ENCODE peak calls at places on chromosome 17, in seven cellular contexts. R is Peyer's patch, K is spleen, L is H9, V is lower lobe of right lung, N is A549, W is endothelial cell of umbilical vein. I is an unnamed sample.

GRCh38 chr17:8867361-8867981 is at the start of gene PIK3R6:
- DNase-seq in R (no peak), K (no peak), L (peak; percentile 21), V (no peak), N (no peak), W (no peak), I (no peak)

GRCh38 chr17:16584273-16584995 is 15.4 kb upstream of the ZNF287 start:
- DNase-seq in R (peak; percentile 93), K (peak; percentile 95), L (peak; percentile 96), V (peak; percentile 96), N (peak; percentile 97), W (peak; percentile 89), I (peak; percentile 97)

GRCh38 chr17:82931696-82932060 is 91.9 kb upstream of the ZNF750 start:
- DNase-seq in R (no peak), K (no peak), L (no peak), V (no peak), N (no peak), W (no peak), I (peak; percentile 57)

GRCh38 chr17:63290784-63291183 is 155.3 kb downstream of the CYB561 start:
- DNase-seq in R (no peak), K (no peak), L (no peak), V (no peak), N (no peak), W (peak; percentile 28), I (no peak)

GRCh38 chr17:32276217-32276616 is 10.6 kb downstream of the RHBDL3 start:
- DNase-seq in R (no peak), K (no peak), L (no peak), V (no peak), N (no peak), W (no peak), I (no peak)

GRCh38 chr17:5826384-5826783 is 242.1 kb upstream of the NLRP1 start:
- DNase-seq in R (no peak), K (no peak), L (no peak), V (no peak), N (no peak), W (peak; percentile 88), I (no peak)

GRCh38 chr17:29241015-29241963 is 5.4 kb upstream of the CRYBA1 start:
- DNase-seq in R (no peak), K (no peak), L (peak; percentile 77), V (no peak), N (peak; percentile 97), W (peak; percentile 82), I (no peak)

GRCh38 chr17:74410001-74410443 is 21.9 kb upstream of the GPRC5C start:
- DNase-seq in R (no peak), K (no peak), L (peak; percentile 65), V (no peak), N (no peak), W (no peak), I (no peak)

GRCh38 chr17:11340798-11341197 is 99.8 kb downstream of the SHISA6 start:
- DNase-seq in R (no peak), K (no peak), L (no peak), V (no peak), N (no peak), W (no peak), I (no peak)

GRCh38 chr17:8849311-8850041 is 18.0 kb downstream of the PIK3R6 start:
- DNase-seq in R (no peak), K (no peak), L (no peak), V (no peak), N (no peak), W (no peak), I (no peak)

GRCh38 chr17:67245694-67246397 is 850 bp upstream of the HELZ start:
- DNase-seq in R (peak; percentile 83), K (peak; percentile 88), L (peak; percentile 90), V (peak; percentile 59), N (no peak), W (peak; percentile 12), I (peak; percentile 78)

GRCh38 chr17:83186751-83187421 is 107.5 kb downstream of the METRNL start:
- DNase-seq in R (no peak), K (no peak), L (peak; percentile 20), V (peak; percentile 11), N (no peak), W (no peak), I (no peak)

GRCh38 chr17:35731239-35731931 is at the start of gene RASL10B:
- DNase-seq in R (peak; percentile 69), K (no peak), L (peak; percentile 83), V (peak; percentile 60), N (no peak), W (peak; percentile 28), I (peak; percentile 82)

GRCh38 chr17:79851461-79851817 is 12.2 kb upstream of the CBX4 start:
- DNase-seq in R (peak; percentile 84), K (no peak), L (no peak), V (peak; percentile 73), N (no peak), W (no peak), I (peak; percentile 82)

GRCh38 chr17:78129385-78130079 is 977 bp upstream of the TMC6 start:
- DNase-seq in R (no peak), K (peak; percentile 90), L (no peak), V (no peak), N (no peak), W (no peak), I (no peak)

GRCh38 chr17:78988152-78988551 is 8.4 kb upstream of the LGALS3BP start:
- DNase-seq in R (no peak), K (no peak), L (no peak), V (no peak), N (no peak), W (peak; percentile 29), I (no peak)

GRCh38 chr17:10758062-10758461 is 28.2 kb upstream of the TMEM220 start:
- DNase-seq in R (no peak), K (no peak), L (no peak), V (no peak), N (no peak), W (no peak), I (no peak)

GRCh38 chr17:38476549-38476948 is 48.3 kb downstream of the ARHGAP23 start:
- DNase-seq in R (no peak), K (no peak), L (no peak), V (no peak), N (no peak), W (no peak), I (no peak)

GRCh38 chr17:60740584-60740983 is 62.9 kb downstream of the BCAS3 start:
- DNase-seq in R (no peak), K (no peak), L (no peak), V (no peak), N (no peak), W (no peak), I (no peak)

GRCh38 chr17:33854596-33854995 is 400.5 kb upstream of the CCL2 start:
- DNase-seq in R (no peak), K (no peak), L (no peak), V (no peak), N (no peak), W (no peak), I (no peak)

GRCh38 chr17:73166731-73167581 is 2.1 kb downstream of the SSTR2 start:
- DNase-seq in R (no peak), K (no peak), L (no peak), V (no peak), N (no peak), W (no peak), I (no peak)

GRCh38 chr17:5019475-5019956 is 15.7 kb downstream of the SLC52A1 start:
- DNase-seq in R (no peak), K (no peak), L (no peak), V (no peak), N (peak; percentile 43), W (no peak), I (no peak)

GRCh38 chr17:72591500-72592241 is 470.9 kb downstream of the SOX9 start:
- DNase-seq in R (peak; percentile 59), K (no peak), L (peak; percentile 63), V (peak; percentile 49), N (no peak), W (no peak), I (peak; percentile 73)

GRCh38 chr17:58156839-58157803 is 8.9 kb downstream of the OR4D1 start:
- DNase-seq in R (no peak), K (peak; percentile 80), L (peak; percentile 86), V (peak; percentile 51), N (peak; percentile 56), W (no peak), I (peak; percentile 66)

GRCh38 chr17:82497483-82498405 is 21.8 kb upstream of the FOXK2 start:
- DNase-seq in R (no peak), K (peak; percentile 85), L (no peak), V (peak; percentile 68), N (no peak), W (peak; percentile 51), I (no peak)

GRCh38 chr17:66829386-66829864 is 5.5 kb upstream of the CACNG5 start:
- DNase-seq in R (no peak), K (no peak), L (peak; percentile 89), V (no peak), N (no peak), W (peak; percentile 70), I (no peak)

DNA sequence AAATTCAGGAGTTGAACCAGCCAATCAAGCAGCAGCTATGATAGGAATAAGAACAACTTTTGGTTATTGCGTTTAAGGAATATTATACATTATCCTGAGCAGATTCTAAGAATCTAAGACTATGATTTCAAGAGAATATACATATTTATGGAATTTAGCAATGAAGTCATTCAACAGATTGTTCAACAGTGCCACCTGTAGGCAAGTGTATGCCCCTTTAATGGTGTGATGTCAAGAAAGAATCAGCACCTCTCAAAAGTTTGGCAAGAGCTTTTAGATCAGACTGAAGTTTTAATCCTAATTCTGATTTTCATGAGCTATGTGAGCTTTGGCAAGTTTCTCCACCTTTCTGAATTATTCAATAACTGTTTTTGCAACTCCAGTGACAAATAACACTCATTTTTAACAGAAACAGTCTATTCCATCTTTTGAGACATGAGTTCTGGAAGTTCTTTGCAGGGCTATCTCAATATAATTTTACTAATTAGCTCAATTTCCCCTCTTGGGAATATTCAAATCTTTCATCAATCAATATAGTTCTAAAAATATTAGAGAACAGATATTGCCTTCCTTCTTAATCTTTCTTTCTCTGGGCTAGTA is 474.3 kb upstream of the TOM1L1 start:
- DNase-seq in R (no peak), K (no peak), L (no peak), V (no peak), N (peak; percentile 1), W (no peak), I (no peak)
- TF ChIP-seq CTCF in R (no peak), K (no peak), L (peak; percentile 87), V (peak; percentile 28), N (peak; percentile 29), W (no peak), I (peak; percentile 40)

GRCh38 chr17:42365136-42365535 is 23.1 kb downstream of the STAT3 start:
- DNase-seq in R (no peak), K (no peak), L (no peak), V (no peak), N (no peak), W (peak; percentile 32), I (no peak)
- H3K4me1 ChIP-seq in R (peaks cover 8% of the 10 kb centered on the region), K (peaks cover 58% of the 10 kb centered on the region), L (peaks cover 16% of the 10 kb centered on the region), V (peaks cover 90% of the 10 kb centered on the region), N (peaks cover 73% of the 10 kb centered on the region), W (no peaks in the 10 kb centered on the region), I (peaks cover 68% of the 10 kb centered on the region)

GRCh38 chr17:56431736-56432135 is 161.8 kb upstream of the NOG start:
- DNase-seq in R (no peak), K (no peak), L (no peak), V (no peak), N (no peak), W (no peak), I (no peak)
- H3K27ac ChIP-seq in R (no peak overlapping the region), K (no peak overlapping the region), L (no peak overlapping the region), V (no peak overlapping the region), N (no peak overlapping the region), W (no peak overlapping the region), I (no peak overlapping the region)

GRCh38 chr17:51508048-51508447 is 247.7 kb downstream of the UTP18 start:
- DNase-seq in R (no peak), K (no peak), L (no peak), V (no peak), N (no peak), W (no peak), I (no peak)
- TF ChIP-seq CTCF in R (no peak), K (no peak), L (no peak), V (no peak), N (no peak), W (no peak), I (no peak)